ENCODE peak calls at places on chromosomes 1 and 21, in six cellular contexts. V, H, M, Z, K and E are unnamed samples.

GRCh38 chr1:194342484-194343262 is 1156.3 kb upstream of the B3GALT2 start:
- DNase-seq in H (no peak), Z (no peak), M (no peak), K (no peak), V (no peak), E (no peak)

GRCh38 chr1:197423006-197423405 is 155.0 kb downstream of the CRB1 start:
- DNase-seq in M (no peak), K (no peak), Z (no peak), H (no peak), V (peak), E (peak)

GRCh38 chr21:32248616-32249550 is 30.0 kb downstream of the MIS18A start:
- DNase-seq in K (no peak), M (no peak), H (no peak), V (no peak), Z (no peak), E (no peak)

GRCh38 chr1:54407201-54407956 is 1.2 kb upstream of the SSBP3 start:
- DNase-seq in M (peak), H (peak), K (peak), Z (peak), V (peak), E (peak)

GRCh38 chr21:44724166-44724565 is 12.8 kb upstream of the TSPEAR start:
- DNase-seq in K (no peak), H (no peak), M (no peak), V (no peak), Z (no peak), E (no peak)

GRCh38 chr1:234969630-234970370 is 158.8 kb downstream of the TOMM20 start:
- DNase-seq in M (no peak), K (peak), Z (peak), H (no peak), V (no peak), E (no peak)

GRCh38 chr1:245797592-245798366 is 643.0 kb downstream of the KIF26B start:
- DNase-seq in K (no peak), H (no peak), V (no peak), M (no peak), Z (peak), E (no peak)

GRCh38 chr21:41932191-41932575 is 21.6 kb downstream of the C2CD2 start:
- DNase-seq in K (no peak), Z (no peak), H (no peak), M (peak), V (no peak), E (peak)

GRCh38 chr21:35825954-35826353 is 234.4 kb downstream of the SETD4 start:
- DNase-seq in V (no peak), K (no peak), Z (no peak), M (no peak), H (no peak), E (no peak)

GRCh38 chr1:215114154-215114933 is 31.8 kb downstream of the KCNK2 start:
- DNase-seq in M (no peak), Z (no peak), H (no peak), K (no peak), V (peak), E (peak)

GRCh38 chr1:204267191-204267601 is 53.4 kb upstream of the GOLT1A start:
- DNase-seq in H (no peak), V (no peak), M (no peak), Z (no peak), K (peak), E (no peak)

GRCh38 chr1:26132128-26132824 is 20.7 kb downstream of the PDIK1L start:
- DNase-seq in M (no peak), K (peak), H (no peak), Z (no peak), V (no peak), E (no peak)

GRCh38 chr21:40386301-40386911 is 460.6 kb downstream of the DSCAM start:
- DNase-seq in K (no peak), M (no peak), H (no peak), Z (peak), V (no peak), E (peak)

GRCh38 chr1:179187043-179187442 is 42.4 kb downstream of the ABL2 start:
- DNase-seq in K (no peak), V (no peak), Z (no peak), M (no peak), H (no peak), E (no peak)

GRCh38 chr1:225919906-225920305 is 4.1 kb downstream of the PYCR2 start:
- DNase-seq in H (no peak), K (peak), Z (no peak), M (no peak), V (peak), E (peak)

GRCh38 chr1:227766015-227766634 is 30.9 kb downstream of the SNAP47 start:
- DNase-seq in Z (no peak), H (peak), V (no peak), K (peak), M (no peak), E (peak)

GRCh38 chr21:33071878-33072306 is 2.0 kb downstream of the OLIG1 start:
- DNase-seq in Z (no peak), H (no peak), K (no peak), V (no peak), M (no peak), E (no peak)